ENCODE peak calls at places on chromosomes 7 and 10, in nine cellular contexts. One of them, this sample, is unnamed.

GRCh38 chr10:35451103-35452016 is 115.1 kb downstream of the CCNY start:
- DNase-seq in tibial artery: no peak
- DNase-seq in WTC11: no peak
- DNase-seq in CD8-positive, alpha-beta T cell: no peak
- DNase-seq in AG04449: no peak
- DNase-seq in tibial nerve: no peak
- DNase-seq in PC-9: no peak
- DNase-seq in fibroblast of mammary gland: peak; percentile 17
- DNase-seq in dorsolateral prefrontal cortex: no peak
- DNase-seq in this sample: no peak

GRCh38 chr7:40848541-40849221 is 713.9 kb downstream of the SUGCT start:
- DNase-seq in CD8-positive, alpha-beta T cell: no peak
- DNase-seq in tibial artery: no peak
- DNase-seq in AG04449: no peak
- DNase-seq in fibroblast of mammary gland: no peak
- DNase-seq in tibial nerve: no peak
- DNase-seq in WTC11: no peak
- DNase-seq in dorsolateral prefrontal cortex: no peak
- DNase-seq in PC-9: no peak
- DNase-seq in this sample: no peak

GRCh38 chr10:46255696-46256355 is 31.0 kb upstream of the ANTXRL start:
- DNase-seq in AG04449: no peak
- DNase-seq in tibial artery: peak; percentile 68
- DNase-seq in fibroblast of mammary gland: peak; percentile 2
- DNase-seq in WTC11: peak; percentile 83
- DNase-seq in PC-9: peak; percentile 40
- DNase-seq in tibial nerve: peak; percentile 41
- DNase-seq in dorsolateral prefrontal cortex: no peak
- DNase-seq in CD8-positive, alpha-beta T cell: no peak
- DNase-seq in this sample: no peak

GRCh38 chr7:45457591-45457990 is 116.6 kb upstream of the ADCY1 start:
- DNase-seq in tibial nerve: no peak
- DNase-seq in CD8-positive, alpha-beta T cell: no peak
- DNase-seq in fibroblast of mammary gland: no peak
- DNase-seq in dorsolateral prefrontal cortex: no peak
- DNase-seq in PC-9: no peak
- DNase-seq in tibial artery: no peak
- DNase-seq in AG04449: no peak
- DNase-seq in WTC11: no peak
- DNase-seq in this sample: no peak

GRCh38 chr7:17617380-17617779 is 318.9 kb downstream of the AHR start:
- DNase-seq in AG04449: no peak
- DNase-seq in tibial artery: no peak
- DNase-seq in fibroblast of mammary gland: no peak
- DNase-seq in tibial nerve: no peak
- DNase-seq in WTC11: no peak
- DNase-seq in CD8-positive, alpha-beta T cell: no peak
- DNase-seq in dorsolateral prefrontal cortex: no peak
- DNase-seq in PC-9: no peak
- DNase-seq in this sample: no peak

GRCh38 chr10:101840102-101840684 is 3.4 kb downstream of the KCNIP2 start:
- DNase-seq in fibroblast of mammary gland: peak; percentile 29
- DNase-seq in dorsolateral prefrontal cortex: no peak
- DNase-seq in tibial nerve: no peak
- DNase-seq in AG04449: no peak
- DNase-seq in WTC11: peak; percentile 47
- DNase-seq in CD8-positive, alpha-beta T cell: no peak
- DNase-seq in tibial artery: no peak
- DNase-seq in PC-9: no peak
- DNase-seq in this sample: no peak

GRCh38 chr10:13924020-13924725 is 337.4 kb downstream of the PRPF18 start:
- DNase-seq in CD8-positive, alpha-beta T cell: no peak
- DNase-seq in AG04449: peak; percentile 83
- DNase-seq in WTC11: no peak
- DNase-seq in tibial nerve: no peak
- DNase-seq in dorsolateral prefrontal cortex: no peak
- DNase-seq in fibroblast of mammary gland: peak; percentile 98
- DNase-seq in PC-9: peak; percentile 76
- DNase-seq in tibial artery: peak; percentile 35
- DNase-seq in this sample: peak; percentile 71

GRCh38 chr7:106451171-106451570 is 166.4 kb upstream of the NAMPT start:
- DNase-seq in WTC11: no peak
- DNase-seq in PC-9: no peak
- DNase-seq in CD8-positive, alpha-beta T cell: no peak
- DNase-seq in tibial artery: no peak
- DNase-seq in tibial nerve: no peak
- DNase-seq in AG04449: no peak
- DNase-seq in dorsolateral prefrontal cortex: no peak
- DNase-seq in fibroblast of mammary gland: no peak
- DNase-seq in this sample: no peak

GRCh38 chr7:121761399-121761798 is 111.6 kb upstream of the PTPRZ1 start:
- DNase-seq in WTC11: no peak
- DNase-seq in dorsolateral prefrontal cortex: no peak
- DNase-seq in tibial artery: no peak
- DNase-seq in AG04449: no peak
- DNase-seq in tibial nerve: no peak
- DNase-seq in CD8-positive, alpha-beta T cell: no peak
- DNase-seq in fibroblast of mammary gland: peak; percentile 13
- DNase-seq in PC-9: no peak
- DNase-seq in this sample: no peak

GRCh38 chr7:155660758-155661093 is 16.3 kb downstream of the RBM33 start:
- DNase-seq in tibial nerve: no peak
- DNase-seq in fibroblast of mammary gland: no peak
- DNase-seq in WTC11: no peak
- DNase-seq in dorsolateral prefrontal cortex: no peak
- DNase-seq in CD8-positive, alpha-beta T cell: no peak
- DNase-seq in tibial artery: no peak
- DNase-seq in PC-9: no peak
- DNase-seq in AG04449: no peak
- DNase-seq in this sample: no peak

GRCh38 chr7:35694161-35694783 is 663 bp downstream of the HERPUD2 start:
- DNase-seq in WTC11: no peak
- DNase-seq in fibroblast of mammary gland: peak; percentile 22
- DNase-seq in PC-9: no peak
- DNase-seq in tibial artery: peak; percentile 35
- DNase-seq in dorsolateral prefrontal cortex: no peak
- DNase-seq in tibial nerve: no peak
- DNase-seq in AG04449: no peak
- DNase-seq in CD8-positive, alpha-beta T cell: no peak
- DNase-seq in this sample: no peak

GRCh38 chr10:100519321-100520051 is at the start of gene SEC31B:
- DNase-seq in dorsolateral prefrontal cortex: peak; percentile 54
- DNase-seq in AG04449: no peak
- DNase-seq in CD8-positive, alpha-beta T cell: no peak
- DNase-seq in tibial artery: no peak
- DNase-seq in fibroblast of mammary gland: no peak
- DNase-seq in WTC11: peak; percentile 77
- DNase-seq in PC-9: no peak
- DNase-seq in tibial nerve: no peak
- DNase-seq in this sample: no peak

GRCh38 chr10:100520811-100521210 is 1.1 kb upstream of the SEC31B start:
- DNase-seq in CD8-positive, alpha-beta T cell: no peak
- DNase-seq in tibial artery: no peak
- DNase-seq in tibial nerve: no peak
- DNase-seq in dorsolateral prefrontal cortex: no peak
- DNase-seq in PC-9: no peak
- DNase-seq in AG04449: no peak
- DNase-seq in fibroblast of mammary gland: no peak
- DNase-seq in WTC11: no peak
- DNase-seq in this sample: no peak

GRCh38 chr10:100516847-100517246 is 2.8 kb downstream of the SEC31B start:
- DNase-seq in CD8-positive, alpha-beta T cell: no peak
- DNase-seq in PC-9: no peak
- DNase-seq in AG04449: no peak
- DNase-seq in WTC11: peak; percentile 41
- DNase-seq in dorsolateral prefrontal cortex: no peak
- DNase-seq in tibial nerve: no peak
- DNase-seq in tibial artery: no peak
- DNase-seq in fibroblast of mammary gland: no peak
- DNase-seq in this sample: no peak

GRCh38 chr10:100515612-100516011 is 4.0 kb downstream of the SEC31B start:
- DNase-seq in fibroblast of mammary gland: no peak
- DNase-seq in dorsolateral prefrontal cortex: no peak
- DNase-seq in CD8-positive, alpha-beta T cell: no peak
- DNase-seq in AG04449: no peak
- DNase-seq in WTC11: no peak
- DNase-seq in tibial nerve: no peak
- DNase-seq in tibial artery: no peak
- DNase-seq in PC-9: no peak
- DNase-seq in this sample: no peak

GRCh38 chr10:100518761-100519241 is 860 bp downstream of the SEC31B start:
- DNase-seq in fibroblast of mammary gland: peak; percentile 63
- DNase-seq in dorsolateral prefrontal cortex: peak; percentile 54
- DNase-seq in tibial artery: peak; percentile 69
- DNase-seq in tibial nerve: peak; percentile 92
- DNase-seq in CD8-positive, alpha-beta T cell: peak; percentile 25
- DNase-seq in PC-9: peak; percentile 42
- DNase-seq in AG04449: no peak
- DNase-seq in WTC11: peak; percentile 69
- DNase-seq in this sample: peak; percentile 44
- TF ChIP-seq CTCF in fibroblast of mammary gland: peak; percentile 69
- TF ChIP-seq CTCF in dorsolateral prefrontal cortex: peak; percentile 76
- TF ChIP-seq CTCF in tibial artery: peak; percentile 71
- TF ChIP-seq CTCF in tibial nerve: peak; percentile 55
- TF ChIP-seq CTCF in CD8-positive, alpha-beta T cell: peak; percentile 90
- TF ChIP-seq CTCF in PC-9: peak; percentile 75
- TF ChIP-seq CTCF in AG04449: peak; percentile 58
- TF ChIP-seq CTCF in WTC11: peak; percentile 56
- TF ChIP-seq CTCF in this sample: peak; percentile 63

GRCh38 chr7:102271158-102271798 is 15.4 kb upstream of the SH2B2 start:
- DNase-seq in PC-9: no peak
- DNase-seq in CD8-positive, alpha-beta T cell: no peak
- DNase-seq in fibroblast of mammary gland: no peak
- DNase-seq in tibial nerve: no peak
- DNase-seq in WTC11: no peak
- DNase-seq in tibial artery: no peak
- DNase-seq in AG04449: no peak
- DNase-seq in dorsolateral prefrontal cortex: no peak
- DNase-seq in this sample: no peak
- TF ChIP-seq CTCF in PC-9: no peak
- TF ChIP-seq CTCF in CD8-positive, alpha-beta T cell: no peak
- TF ChIP-seq CTCF in fibroblast of mammary gland: no peak
- TF ChIP-seq CTCF in tibial nerve: no peak
- TF ChIP-seq CTCF in WTC11: no peak
- TF ChIP-seq CTCF in tibial artery: no peak
- TF ChIP-seq CTCF in AG04449: no peak
- TF ChIP-seq CTCF in dorsolateral prefrontal cortex: no peak
- TF ChIP-seq CTCF in this sample: no peak

GRCh38 chr7:73435471-73436009 is 2.0 kb downstream of the FZD9 start:
- DNase-seq in tibial artery: no peak
- DNase-seq in dorsolateral prefrontal cortex: no peak
- DNase-seq in fibroblast of mammary gland: no peak
- DNase-seq in tibial nerve: no peak
- DNase-seq in PC-9: no peak
- DNase-seq in CD8-positive, alpha-beta T cell: no peak
- DNase-seq in WTC11: no peak
- DNase-seq in AG04449: no peak
- DNase-seq in this sample: no peak

GRCh38 chr7:73437091-73437490 is 3.5 kb downstream of the FZD9 start:
- DNase-seq in WTC11: no peak
- DNase-seq in fibroblast of mammary gland: no peak
- DNase-seq in tibial nerve: no peak
- DNase-seq in PC-9: no peak
- DNase-seq in dorsolateral prefrontal cortex: no peak
- DNase-seq in CD8-positive, alpha-beta T cell: no peak
- DNase-seq in tibial artery: no peak
- DNase-seq in AG04449: no peak
- DNase-seq in this sample: no peak

GRCh38 chr7:73434701-73435069 is 1.1 kb downstream of the FZD9 start:
- DNase-seq in dorsolateral prefrontal cortex: no peak
- DNase-seq in tibial artery: no peak
- DNase-seq in AG04449: no peak
- DNase-seq in PC-9: no peak
- DNase-seq in CD8-positive, alpha-beta T cell: no peak
- DNase-seq in tibial nerve: no peak
- DNase-seq in fibroblast of mammary gland: no peak
- DNase-seq in WTC11: no peak
- DNase-seq in this sample: no peak

GRCh38 chr7:73437699-73438416 is 4.3 kb downstream of the FZD9 start:
- DNase-seq in PC-9: no peak
- DNase-seq in fibroblast of mammary gland: no peak
- DNase-seq in CD8-positive, alpha-beta T cell: no peak
- DNase-seq in tibial nerve: no peak
- DNase-seq in AG04449: no peak
- DNase-seq in tibial artery: no peak
- DNase-seq in WTC11: no peak
- DNase-seq in dorsolateral prefrontal cortex: no peak
- DNase-seq in this sample: no peak

GRCh38 chr7:73436031-73436929 is 2.7 kb downstream of the FZD9 start:
- DNase-seq in CD8-positive, alpha-beta T cell: no peak
- DNase-seq in AG04449: no peak
- DNase-seq in tibial artery: no peak
- DNase-seq in tibial nerve: no peak
- DNase-seq in WTC11: no peak
- DNase-seq in fibroblast of mammary gland: no peak
- DNase-seq in PC-9: no peak
- DNase-seq in dorsolateral prefrontal cortex: no peak
- DNase-seq in this sample: no peak
- TF ChIP-seq CTCF in CD8-positive, alpha-beta T cell: no peak
- TF ChIP-seq CTCF in AG04449: no peak
- TF ChIP-seq CTCF in tibial artery: no peak
- TF ChIP-seq CTCF in tibial nerve: no peak
- TF ChIP-seq CTCF in WTC11: no peak
- TF ChIP-seq CTCF in fibroblast of mammary gland: no peak
- TF ChIP-seq CTCF in PC-9: peak; percentile 34
- TF ChIP-seq CTCF in dorsolateral prefrontal cortex: no peak
- TF ChIP-seq CTCF in this sample: peak; percentile 13

GRCh38 chr10:63698815-63699205 is 177.6 kb downstream of the REEP3 start:
- DNase-seq in dorsolateral prefrontal cortex: no peak
- DNase-seq in PC-9: no peak
- DNase-seq in tibial artery: no peak
- DNase-seq in fibroblast of mammary gland: peak; percentile 70
- DNase-seq in WTC11: no peak
- DNase-seq in CD8-positive, alpha-beta T cell: no peak
- DNase-seq in tibial nerve: no peak
- DNase-seq in AG04449: no peak
- DNase-seq in this sample: no peak
- TF ChIP-seq CTCF in dorsolateral prefrontal cortex: no peak
- TF ChIP-seq CTCF in PC-9: no peak
- TF ChIP-seq CTCF in tibial artery: no peak
- TF ChIP-seq CTCF in fibroblast of mammary gland: no peak
- TF ChIP-seq CTCF in WTC11: no peak
- TF ChIP-seq CTCF in CD8-positive, alpha-beta T cell: no peak
- TF ChIP-seq CTCF in tibial nerve: no peak
- TF ChIP-seq CTCF in AG04449: no peak
- TF ChIP-seq CTCF in this sample: no peak

DNA sequence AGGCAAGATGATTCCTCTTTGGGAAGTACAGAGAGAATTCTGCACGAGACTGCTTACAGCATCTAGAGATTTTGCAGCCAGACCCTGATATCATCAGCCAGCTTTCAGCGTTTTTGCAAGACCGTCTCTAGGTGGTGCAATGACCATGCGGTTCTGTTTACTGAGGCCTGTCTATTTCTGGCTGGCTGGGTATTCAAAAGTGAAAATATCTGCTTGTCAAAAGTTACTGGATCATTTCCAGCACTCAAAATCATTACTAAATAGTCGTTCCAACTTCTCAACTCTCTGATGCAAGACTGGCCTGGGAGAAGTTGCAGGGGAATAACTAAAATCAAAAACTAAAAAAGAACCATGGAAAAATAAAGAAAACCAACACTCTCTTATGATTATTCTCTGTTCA is 240.1 kb downstream of the ELMO1 start:
- DNase-seq in tibial artery: peak; percentile 88
- DNase-seq in PC-9: peak; percentile 44
- DNase-seq in WTC11: peak; percentile 32
- DNase-seq in CD8-positive, alpha-beta T cell: no peak
- DNase-seq in tibial nerve: peak; percentile 82
- DNase-seq in dorsolateral prefrontal cortex: peak; percentile 64
- DNase-seq in fibroblast of mammary gland: peak; percentile 93
- DNase-seq in AG04449: peak; percentile 46
- DNase-seq in this sample: no peak
- TF ChIP-seq CTCF in tibial artery: peak; percentile 50
- TF ChIP-seq CTCF in PC-9: no peak
- TF ChIP-seq CTCF in WTC11: no peak
- TF ChIP-seq CTCF in CD8-positive, alpha-beta T cell: no peak
- TF ChIP-seq CTCF in tibial nerve: peak; percentile 56
- TF ChIP-seq CTCF in dorsolateral prefrontal cortex: peak; percentile 82
- TF ChIP-seq CTCF in fibroblast of mammary gland: peak; percentile 67
- TF ChIP-seq CTCF in AG04449: peak; percentile 34
- TF ChIP-seq CTCF in this sample: peak; percentile 37